ENCODE peak calls at places on chromosome 7, in four cellular contexts. W is NT2/D1, O is upper lobe of left lung, G is lower lobe of right lung. E is an unnamed sample. For H3K36me3, the result is how much of the 10 kb centered on the place peaks cover.

GRCh38 chr7:47294569-47295222 is 287.2 kb downstream of the TNS3 start:
- DNase-seq in G (no peak), W (no peak), O (no peak), E (peak)

GRCh38 chr7:121575194-121575766 is 179.2 kb upstream of the FAM3C start:
- DNase-seq in G (no peak), W (no peak), O (no peak), E (no peak)

GRCh38 chr7:115145512-115145911 is 223.6 kb downstream of the MDFIC start:
- DNase-seq in G (no peak), O (no peak), W (no peak), E (no peak)

GRCh38 chr7:135291809-135292253 is 58.2 kb downstream of the STRA8 start:
- DNase-seq in O (no peak), G (no peak), W (no peak), E (no peak)

GRCh38 chr7:64879097-64879730 is 23.9 kb upstream of the ZNF273 start:
- DNase-seq in G (no peak), O (no peak), W (no peak), E (peak)

GRCh38 chr7:83941300-83941699 is 253.3 kb downstream of the SEMA3A start:
- DNase-seq in O (no peak), W (no peak), G (no peak), E (no peak)

GRCh38 chr7:123208793-123209192 is 9.0 kb upstream of the SLC13A1 start:
- DNase-seq in W (no peak), O (no peak), G (no peak), E (no peak)

GRCh38 chr7:85103352-85103751 is 83.5 kb downstream of the SEMA3D start:
- DNase-seq in O (no peak), G (no peak), W (no peak), E (no peak)

GRCh38 chr7:129969881-129970446 is 17.2 kb upstream of the UBE2H start:
- DNase-seq in W (peak), G (peak), O (no peak), E (no peak)

GRCh38 chr7:137146552-137146961 is 197.0 kb downstream of the PTN start:
- DNase-seq in G (no peak), W (no peak), O (no peak), E (no peak)

GRCh38 chr7:16695621-16696237 is 49.7 kb downstream of the BZW2 start:
- DNase-seq in G (no peak), W (peak), O (no peak), E (no peak)

GRCh38 chr7:5629941-5630340 is 151.5 kb downstream of the RNF216 start:
- DNase-seq in W (no peak), O (no peak), G (no peak), E (no peak)

GRCh38 chr7:97116308-97116707 is 1.2 kb upstream of the SDHAF3 start:
- DNase-seq in G (no peak), O (no peak), W (no peak), E (no peak)

GRCh38 chr7:82419200-82419599 is 24.4 kb downstream of the CACNA2D1 start:
- DNase-seq in O (no peak), G (no peak), W (no peak), E (no peak)

GRCh38 chr7:30020535-30020934 is 6.0 kb downstream of the FKBP14 start:
- DNase-seq in G (no peak), W (no peak), O (no peak), E (no peak)

GRCh38 chr7:44325181-44325671 is at the start of gene CAMK2B:
- DNase-seq in G (no peak), O (peak), W (no peak), E (no peak)

GRCh38 chr7:158107806-158108205 is 479.8 kb downstream of the PTPRN2 start:
- DNase-seq in W (no peak), O (no peak), G (no peak), E (no peak)

GRCh38 chr7:31107106-31108090 is 55.3 kb downstream of the ADCYAP1R1 start:
- DNase-seq in G (no peak), W (no peak), O (peak), E (peak)

GRCh38 chr7:28065308-28065707 is 115.3 kb downstream of the JAZF1 start:
- DNase-seq in W (no peak), G (no peak), O (no peak), E (no peak)

GRCh38 chr7:2487586-2488271 is 11.5 kb upstream of the GRIFIN start:
- DNase-seq in G (no peak), O (peak), W (no peak), E (peak)

GRCh38 chr7:135169141-135169935 is 1.2 kb downstream of the CYREN start:
- DNase-seq in G (no peak), W (no peak), O (no peak), E (no peak)

GRCh38 chr7:42886129-42886528 is 25.7 kb downstream of the C7orf25 start:
- DNase-seq in W (no peak), O (no peak), G (no peak), E (no peak)

GRCh38 chr7:97271619-97272018 is 154.1 kb downstream of the SDHAF3 start:
- DNase-seq in W (no peak), G (no peak), O (no peak), E (no peak)

GRCh38 chr7:70152313-70152712 is 554.0 kb downstream of the AUTS2 start:
- DNase-seq in W (no peak), G (no peak), O (no peak), E (no peak)

GRCh38 chr7:53661645-53662217 is 626.3 kb downstream of the POM121L12 start:
- DNase-seq in W (no peak), O (no peak), G (no peak), E (no peak)

GRCh38 chr7:131607291-131608111 is 51.1 kb upstream of the PODXL start:
- DNase-seq in G (no peak), W (no peak), O (peak), E (no peak)

GRCh38 chr7:19982841-19983835 is 209.7 kb upstream of the TMEM196 start:
- DNase-seq in O (no peak), G (no peak), W (peak), E (no peak)

GRCh38 chr7:135275971-135276580 is 42.4 kb downstream of the STRA8 start:
- DNase-seq in G (no peak), O (no peak), W (no peak), E (no peak)

DNA sequence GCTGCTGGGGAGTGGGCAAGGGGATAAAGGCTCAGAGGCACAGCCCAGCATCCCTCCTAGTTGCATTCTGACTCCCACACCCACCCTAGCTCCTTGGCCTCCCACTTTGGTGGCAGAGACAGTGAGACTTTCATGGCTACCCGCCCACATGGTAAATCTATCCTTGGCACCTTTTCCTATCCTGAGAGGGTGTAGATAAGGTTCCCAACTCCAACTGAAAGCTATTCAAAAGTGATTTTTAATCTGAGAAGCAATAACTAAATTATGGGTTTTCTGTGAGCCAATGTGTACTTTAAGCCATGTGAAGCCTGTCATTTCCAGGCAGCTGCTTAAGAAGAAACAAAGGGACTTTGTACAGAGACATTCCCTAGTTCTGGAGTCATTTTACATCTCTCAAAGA is 9.1 kb downstream of the LAMB1 start:
- DNase-seq in G (no peak), W (no peak), O (no peak), E (no peak)
- H3K36me3 ChIP-seq in G (under half), W (half or more), O (under half), E (under half)

DNA sequence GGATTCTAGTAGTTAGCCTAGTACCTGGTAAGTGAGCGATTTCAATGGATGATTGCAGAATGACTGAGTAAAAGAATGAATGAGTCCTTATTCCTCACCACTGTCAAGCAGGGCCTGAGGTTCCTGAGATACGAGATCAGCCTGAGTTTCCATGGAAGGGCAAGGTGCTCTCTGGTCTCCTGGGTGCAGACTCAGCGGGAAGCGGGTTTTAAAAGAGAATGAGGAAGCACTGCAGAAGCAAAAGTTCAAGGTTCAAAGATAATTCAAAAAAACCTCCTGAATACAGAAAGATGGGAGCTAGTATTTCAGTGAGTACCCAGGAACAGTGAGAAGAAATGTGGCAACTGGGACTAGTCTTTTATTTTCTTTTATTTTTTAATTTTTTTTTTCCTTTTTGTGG is 4.3 kb downstream of the ZNF3 start:
- DNase-seq in G (no peak), W (no peak), O (no peak), E (no peak)
- H3K36me3 ChIP-seq in G (half or more), W (half or more), O (half or more), E (half or more)

GRCh38 chr7:151066273-151066974 is 7.0 kb downstream of the SLC4A2 start:
- DNase-seq in G (no peak), W (no peak), O (peak), E (no peak)

GRCh38 chr7:151070573-151070960 is 10.0 kb downstream of the FASTK start:
- DNase-seq in W (no peak), G (no peak), O (peak), E (no peak)

GRCh38 chr7:151071032-151071866 is 9.4 kb downstream of the FASTK start:
- DNase-seq in W (no peak), G (no peak), O (peak), E (no peak)

GRCh38 chr7:151068069-151068773 is 8.8 kb downstream of the SLC4A2 start:
- DNase-seq in W (no peak), G (no peak), O (no peak), E (no peak)

GRCh38 chr7:151069841-151070572 is 10.6 kb downstream of the FASTK start:
- DNase-seq in G (no peak), W (no peak), O (peak), E (no peak)
- H3K36me3 ChIP-seq in G (half or more), W (half or more), O (half or more), E (half or more)

DNA sequence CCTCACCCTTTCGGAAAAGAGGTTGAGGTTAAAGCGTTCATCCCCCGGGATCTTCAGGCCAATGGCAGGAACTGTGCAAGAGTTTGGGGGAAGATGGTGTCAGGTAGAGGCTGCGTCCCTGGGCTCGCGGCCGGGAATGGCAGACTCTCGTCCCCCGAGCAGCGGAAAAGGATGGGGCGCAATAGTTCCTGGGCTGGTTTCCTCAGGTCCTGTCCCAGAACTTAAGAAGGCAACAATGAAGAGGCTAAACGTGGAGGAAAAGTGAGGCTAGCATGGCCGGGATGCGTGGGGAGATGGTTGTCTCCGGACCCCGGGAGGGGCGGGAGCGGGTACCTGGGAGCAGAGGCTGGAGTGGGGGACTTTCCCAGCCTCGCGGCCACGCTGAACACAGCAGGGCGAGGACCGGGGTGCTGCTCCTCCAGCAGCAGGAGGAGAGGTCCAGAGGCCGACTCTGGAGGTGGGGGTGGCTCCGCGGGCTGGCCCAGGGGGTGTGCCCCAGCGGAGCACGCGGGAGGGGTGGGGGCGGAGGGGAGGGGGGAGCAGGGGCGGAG is 872 bp downstream of the IRF5 start:
- DNase-seq in G (peak), O (peak), W (no peak), E (peak)
- H3K36me3 ChIP-seq in G (under half), O (under half), W (under half), E (under half)

GRCh38 chr7:37150180-37150579 is 298.5 kb downstream of the ELMO1 start:
- DNase-seq in O (no peak), G (no peak), W (no peak), E (no peak)
- H3K36me3 ChIP-seq in O (under half), G (under half), W (under half), E (under half)

GRCh38 chr7:92626281-92626846 is 36.2 kb upstream of the FAM133B start:
- DNase-seq in G (no peak), O (no peak), W (no peak), E (no peak)
- H3K36me3 ChIP-seq in G (under half), O (under half), W (under half), E (under half)